ENCODE peak calls at places on chromosome X, in four cellular contexts. One of them, this sample, is unnamed.
A peak's percentile ranks its signal among the peaks of the same experiment; 100 is the strongest.

GRCh38 chrX:23511783-23512182 is 155.5 kb upstream of the PRDX4 start:
- DNase-seq in cardiac fibroblast: no peak
- DNase-seq in esophagus squamous epithelium: no peak
- DNase-seq in heart right ventricle: no peak
- DNase-seq in this sample: no peak

GRCh38 chrX:12647230-12647629 is 144.0 kb upstream of the PRPS2 start:
- DNase-seq in esophagus squamous epithelium: no peak
- DNase-seq in heart right ventricle: no peak
- DNase-seq in cardiac fibroblast: no peak
- DNase-seq in this sample: no peak

GRCh38 chrX:53813663-53814440 is 127.3 kb upstream of the HUWE1 start:
- DNase-seq in esophagus squamous epithelium: no peak
- DNase-seq in cardiac fibroblast: no peak
- DNase-seq in heart right ventricle: no peak
- DNase-seq in this sample: no peak

GRCh38 chrX:30301977-30302376 is 7.2 kb downstream of the NR0B1 start:
- DNase-seq in esophagus squamous epithelium: no peak
- DNase-seq in cardiac fibroblast: no peak
- DNase-seq in heart right ventricle: no peak
- DNase-seq in this sample: no peak

GRCh38 chrX:155069414-155069813 is 1.5 kb downstream of the CMC4 start:
- DNase-seq in cardiac fibroblast: no peak
- DNase-seq in heart right ventricle: no peak
- DNase-seq in esophagus squamous epithelium: no peak
- DNase-seq in this sample: no peak

GRCh38 chrX:46040001-46040400 is 505.2 kb downstream of the ZNF674 start:
- DNase-seq in esophagus squamous epithelium: no peak
- DNase-seq in cardiac fibroblast: no peak
- DNase-seq in heart right ventricle: no peak
- DNase-seq in this sample: no peak

GRCh38 chrX:12814434-12814833 is 23.2 kb downstream of the PRPS2 start:
- DNase-seq in cardiac fibroblast: peak; percentile 71
- DNase-seq in heart right ventricle: no peak
- DNase-seq in esophagus squamous epithelium: no peak
- DNase-seq in this sample: no peak

GRCh38 chrX:110310896-110311295 is 7.0 kb downstream of the AMMECR1 start:
- DNase-seq in heart right ventricle: no peak
- DNase-seq in esophagus squamous epithelium: no peak
- DNase-seq in cardiac fibroblast: peak; percentile 20
- DNase-seq in this sample: no peak

GRCh38 chrX:149370097-149370496 is 135.0 kb downstream of the IDS start:
- DNase-seq in esophagus squamous epithelium: no peak
- DNase-seq in cardiac fibroblast: no peak
- DNase-seq in heart right ventricle: no peak
- DNase-seq in this sample: no peak

GRCh38 chrX:119505945-119506344 is 37.7 kb downstream of the SLC25A5 start:
- DNase-seq in esophagus squamous epithelium: no peak
- DNase-seq in heart right ventricle: no peak
- DNase-seq in cardiac fibroblast: no peak
- DNase-seq in this sample: peak; percentile 5

GRCh38 chrX:2689773-2690666 is 1.1 kb upstream of the CD99 start:
- DNase-seq in cardiac fibroblast: no peak
- DNase-seq in heart right ventricle: no peak
- DNase-seq in esophagus squamous epithelium: no peak
- DNase-seq in this sample: no peak

GRCh38 chrX:38929966-38930421 is 128.7 kb downstream of the MID1IP1 start:
- DNase-seq in heart right ventricle: no peak
- DNase-seq in cardiac fibroblast: peak; percentile 81
- DNase-seq in esophagus squamous epithelium: no peak
- DNase-seq in this sample: peak; percentile 74

GRCh38 chrX:46326161-46326560 is 219.1 kb downstream of the ZNF674 start:
- DNase-seq in esophagus squamous epithelium: no peak
- DNase-seq in cardiac fibroblast: peak; percentile 50
- DNase-seq in heart right ventricle: no peak
- DNase-seq in this sample: no peak

GRCh38 chrX:78133561-78133960 is 5.9 kb downstream of the TAF9B start:
- DNase-seq in heart right ventricle: no peak
- DNase-seq in cardiac fibroblast: no peak
- DNase-seq in esophagus squamous epithelium: no peak
- DNase-seq in this sample: no peak

GRCh38 chrX:32026772-32027171 is 954.9 kb upstream of the FTHL17 start:
- DNase-seq in heart right ventricle: no peak
- DNase-seq in cardiac fibroblast: no peak
- DNase-seq in esophagus squamous epithelium: no peak
- DNase-seq in this sample: no peak

GRCh38 chrX:66045894-66046293 is 6.0 kb upstream of the VSIG4 start:
- DNase-seq in heart right ventricle: no peak
- DNase-seq in esophagus squamous epithelium: no peak
- DNase-seq in cardiac fibroblast: peak; percentile 10
- DNase-seq in this sample: no peak

GRCh38 chrX:13009256-13009655 is 34.3 kb downstream of the TMSB4X start:
- DNase-seq in heart right ventricle: no peak
- DNase-seq in esophagus squamous epithelium: no peak
- DNase-seq in cardiac fibroblast: no peak
- DNase-seq in this sample: no peak

GRCh38 chrX:129493643-129494042 is 29.6 kb downstream of the SMARCA1 start:
- DNase-seq in esophagus squamous epithelium: no peak
- DNase-seq in cardiac fibroblast: peak; percentile 72
- DNase-seq in heart right ventricle: no peak
- DNase-seq in this sample: no peak

GRCh38 chrX:1397441-1397840 is 5.5 kb upstream of the SLC25A6 start:
- DNase-seq in esophagus squamous epithelium: no peak
- DNase-seq in heart right ventricle: peak; percentile 6
- DNase-seq in cardiac fibroblast: no peak
- DNase-seq in this sample: peak; percentile 40

GRCh38 chrX:12080265-12080664 is 58.0 kb upstream of the FRMPD4 start:
- DNase-seq in cardiac fibroblast: peak; percentile 73
- DNase-seq in heart right ventricle: no peak
- DNase-seq in esophagus squamous epithelium: no peak
- DNase-seq in this sample: no peak

GRCh38 chrX:118520858-118521206 is 25.2 kb downstream of the DOCK11 start:
- DNase-seq in esophagus squamous epithelium: no peak
- DNase-seq in cardiac fibroblast: no peak
- DNase-seq in heart right ventricle: no peak
- DNase-seq in this sample: no peak

GRCh38 chrX:137684591-137684990 is 118.7 kb downstream of the ZIC3 start:
- DNase-seq in esophagus squamous epithelium: no peak
- DNase-seq in cardiac fibroblast: no peak
- DNase-seq in heart right ventricle: no peak
- DNase-seq in this sample: no peak

GRCh38 chrX:37684426-37684825 is 1.2 kb upstream of the XK start:
- DNase-seq in heart right ventricle: no peak
- DNase-seq in cardiac fibroblast: no peak
- DNase-seq in esophagus squamous epithelium: no peak
- DNase-seq in this sample: no peak
- H3K4me3 ChIP-seq in heart right ventricle: no peak overlapping the region
- H3K4me3 ChIP-seq in cardiac fibroblast: no peak overlapping the region
- H3K4me3 ChIP-seq in esophagus squamous epithelium: no peak overlapping the region
- H3K4me3 ChIP-seq in this sample: no peak overlapping the region

GRCh38 chrX:57119416-57119815 is 1.9 kb downstream of the SPIN2B start:
- DNase-seq in esophagus squamous epithelium: no peak
- DNase-seq in cardiac fibroblast: no peak
- DNase-seq in heart right ventricle: no peak
- DNase-seq in this sample: no peak

GRCh38 chrX:57121162-57121741 is at the start of gene SPIN2B:
- DNase-seq in esophagus squamous epithelium: peak; percentile 29
- DNase-seq in heart right ventricle: peak; percentile 79
- DNase-seq in cardiac fibroblast: peak; percentile 76
- DNase-seq in this sample: peak; percentile 90
- TF ChIP-seq CTCF in esophagus squamous epithelium: no peak
- TF ChIP-seq CTCF in heart right ventricle: no peak
- TF ChIP-seq CTCF in cardiac fibroblast: no peak
- TF ChIP-seq CTCF in this sample: no peak

GRCh38 chrX:40170830-40171512 is 73.2 kb upstream of the BCOR start:
- DNase-seq in esophagus squamous epithelium: no peak
- DNase-seq in heart right ventricle: peak; percentile 24
- DNase-seq in cardiac fibroblast: no peak
- DNase-seq in this sample: no peak
- H3K4me3 ChIP-seq in esophagus squamous epithelium: peak overlapping the region; percentile 54
- H3K4me3 ChIP-seq in heart right ventricle: peak overlapping the region; percentile 58
- H3K4me3 ChIP-seq in cardiac fibroblast: peak overlapping the region; percentile 21
- H3K4me3 ChIP-seq in this sample: peak overlapping the region; percentile 50

GRCh38 chrX:41921492-41922124 is 1.7 kb downstream of the CASK start:
- DNase-seq in heart right ventricle: no peak
- DNase-seq in esophagus squamous epithelium: no peak
- DNase-seq in cardiac fibroblast: peak; percentile 64
- DNase-seq in this sample: no peak

GRCh38 chrX:41922694-41923171 is 621 bp downstream of the CASK start:
- DNase-seq in esophagus squamous epithelium: no peak
- DNase-seq in heart right ventricle: peak; percentile 33
- DNase-seq in cardiac fibroblast: peak; percentile 3
- DNase-seq in this sample: no peak

GRCh38 chrX:41923257-41923924 is at the start of gene CASK:
- DNase-seq in esophagus squamous epithelium: peak; percentile 47
- DNase-seq in cardiac fibroblast: peak; percentile 87
- DNase-seq in heart right ventricle: peak; percentile 93
- DNase-seq in this sample: peak; percentile 96

GRCh38 chrX:41922125-41922521 is 1.2 kb downstream of the CASK start:
- DNase-seq in cardiac fibroblast: peak; percentile 33
- DNase-seq in esophagus squamous epithelium: no peak
- DNase-seq in heart right ventricle: no peak
- DNase-seq in this sample: no peak

GRCh38 chrX:41923925-41924693 is 755 bp upstream of the CASK start:
- DNase-seq in cardiac fibroblast: peak; percentile 27
- DNase-seq in esophagus squamous epithelium: no peak
- DNase-seq in heart right ventricle: no peak
- DNase-seq in this sample: no peak
- TF ChIP-seq CTCF in cardiac fibroblast: no peak
- TF ChIP-seq CTCF in esophagus squamous epithelium: no peak
- TF ChIP-seq CTCF in heart right ventricle: no peak
- TF ChIP-seq CTCF in this sample: no peak

DNA sequence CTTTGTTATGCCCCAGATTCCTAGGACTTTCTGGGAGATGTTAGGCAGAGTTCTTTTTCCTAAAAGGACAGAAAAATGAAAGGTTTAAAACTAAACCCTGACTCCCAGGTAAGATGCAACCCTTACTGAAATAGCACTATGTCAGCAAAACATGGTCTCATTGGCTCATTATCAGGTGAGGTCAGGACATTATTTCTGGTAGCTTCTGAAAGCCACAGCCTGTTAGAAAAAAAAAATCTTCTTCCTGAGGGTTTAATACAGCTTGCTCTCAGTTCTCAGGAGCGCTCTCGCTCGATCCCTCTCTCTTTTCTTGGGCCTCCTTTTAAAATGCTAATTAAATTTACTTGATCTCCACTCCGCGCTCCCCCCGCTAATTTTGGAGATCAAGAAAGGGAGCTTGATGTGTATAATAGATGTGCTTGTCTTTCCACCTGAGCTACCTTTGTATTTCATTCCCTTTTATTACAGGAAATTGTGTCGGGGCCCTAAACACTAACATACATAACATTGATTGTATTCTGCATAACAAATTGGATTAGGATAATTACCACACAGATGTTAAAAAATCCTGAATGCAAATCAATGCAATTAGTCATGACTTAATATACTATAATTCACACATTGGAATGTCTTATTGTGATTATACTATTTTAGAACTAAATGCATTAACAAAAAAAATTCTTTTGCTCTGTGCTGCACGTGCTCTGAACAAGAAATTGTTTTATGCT is 101.7 kb upstream of the TEX13D start:
- DNase-seq in esophagus squamous epithelium: no peak
- DNase-seq in heart right ventricle: no peak
- DNase-seq in cardiac fibroblast: no peak
- DNase-seq in this sample: no peak
- H3K4me3 ChIP-seq in esophagus squamous epithelium: no peak overlapping the region
- H3K4me3 ChIP-seq in heart right ventricle: no peak overlapping the region
- H3K4me3 ChIP-seq in cardiac fibroblast: no peak overlapping the region
- H3K4me3 ChIP-seq in this sample: no peak overlapping the region

GRCh38 chrX:42770566-42770965 is 7.4 kb downstream of the PPP1R2C start:
- DNase-seq in heart right ventricle: no peak
- DNase-seq in cardiac fibroblast: no peak
- DNase-seq in esophagus squamous epithelium: no peak
- DNase-seq in this sample: no peak

GRCh38 chrX:42772874-42773273 is 5.1 kb downstream of the PPP1R2C start:
- DNase-seq in heart right ventricle: no peak
- DNase-seq in cardiac fibroblast: no peak
- DNase-seq in esophagus squamous epithelium: no peak
- DNase-seq in this sample: no peak

GRCh38 chrX:42776195-42776594 is 1.8 kb downstream of the PPP1R2C start:
- DNase-seq in heart right ventricle: no peak
- DNase-seq in esophagus squamous epithelium: no peak
- DNase-seq in cardiac fibroblast: peak; percentile 41
- DNase-seq in this sample: no peak

GRCh38 chrX:42771836-42772335 is 6.1 kb downstream of the PPP1R2C start:
- DNase-seq in cardiac fibroblast: no peak
- DNase-seq in esophagus squamous epithelium: no peak
- DNase-seq in heart right ventricle: no peak
- DNase-seq in this sample: no peak
- TF ChIP-seq CTCF in cardiac fibroblast: no peak
- TF ChIP-seq CTCF in esophagus squamous epithelium: no peak
- TF ChIP-seq CTCF in heart right ventricle: no peak
- TF ChIP-seq CTCF in this sample: no peak

This sample was measured in sigmoid colon.